ENCODE peak calls at places on chromosome 11, in nine cellular contexts. One of them, this sample, is unnamed.

GRCh38 chr11:109062445-109062844 is 359.5 kb upstream of the C11orf87 start:
- DNase-seq in activated T-helper 9 cell treated with anti-CD3 and anti-CD28 coated beads, Interleukin-2, amount 50 U/mL, for 16 hours: no peak
- DNase-seq in smooth muscle cell of the brain vasculature: peak
- DNase-seq in NCI-H1092: no peak
- DNase-seq in activated naive CD8-positive, alpha-beta T cell treated with anti-CD3 and anti-CD28 coated beads for 36 hours: no peak
- DNase-seq in NCI-H774: no peak
- DNase-seq in neural progenitor cell: no peak
- DNase-seq in suprapubic skin: no peak
- DNase-seq in anterior cingulate cortex: no peak
- DNase-seq in this sample: no peak

GRCh38 chr11:93212094-93212493 is 14.3 kb upstream of the SLC36A4 start:
- DNase-seq in activated naive CD8-positive, alpha-beta T cell treated with anti-CD3 and anti-CD28 coated beads for 36 hours: no peak
- DNase-seq in suprapubic skin: no peak
- DNase-seq in activated T-helper 9 cell treated with anti-CD3 and anti-CD28 coated beads, Interleukin-2, amount 50 U/mL, for 16 hours: no peak
- DNase-seq in NCI-H1092: no peak
- DNase-seq in neural progenitor cell: no peak
- DNase-seq in NCI-H774: no peak
- DNase-seq in anterior cingulate cortex: no peak
- DNase-seq in smooth muscle cell of the brain vasculature: no peak
- DNase-seq in this sample: no peak

GRCh38 chr11:32154275-32154674 is 63.4 kb downstream of the RCN1 start:
- DNase-seq in neural progenitor cell: no peak
- DNase-seq in suprapubic skin: no peak
- DNase-seq in NCI-H774: no peak
- DNase-seq in smooth muscle cell of the brain vasculature: no peak
- DNase-seq in anterior cingulate cortex: no peak
- DNase-seq in activated T-helper 9 cell treated with anti-CD3 and anti-CD28 coated beads, Interleukin-2, amount 50 U/mL, for 16 hours: no peak
- DNase-seq in activated naive CD8-positive, alpha-beta T cell treated with anti-CD3 and anti-CD28 coated beads for 36 hours: no peak
- DNase-seq in NCI-H1092: no peak
- DNase-seq in this sample: no peak

GRCh38 chr11:2699531-2700414 is at the start of gene KCNQ1OT1:
- DNase-seq in suprapubic skin: peak
- DNase-seq in NCI-H774: peak
- DNase-seq in smooth muscle cell of the brain vasculature: peak
- DNase-seq in activated T-helper 9 cell treated with anti-CD3 and anti-CD28 coated beads, Interleukin-2, amount 50 U/mL, for 16 hours: peak
- DNase-seq in activated naive CD8-positive, alpha-beta T cell treated with anti-CD3 and anti-CD28 coated beads for 36 hours: peak
- DNase-seq in NCI-H1092: peak
- DNase-seq in neural progenitor cell: peak
- DNase-seq in anterior cingulate cortex: peak
- DNase-seq in this sample: peak

GRCh38 chr11:79159657-79160450 is 281.0 kb downstream of the TENM4 start:
- DNase-seq in neural progenitor cell: no peak
- DNase-seq in NCI-H1092: no peak
- DNase-seq in suprapubic skin: no peak
- DNase-seq in activated T-helper 9 cell treated with anti-CD3 and anti-CD28 coated beads, Interleukin-2, amount 50 U/mL, for 16 hours: no peak
- DNase-seq in anterior cingulate cortex: no peak
- DNase-seq in NCI-H774: no peak
- DNase-seq in activated naive CD8-positive, alpha-beta T cell treated with anti-CD3 and anti-CD28 coated beads for 36 hours: no peak
- DNase-seq in smooth muscle cell of the brain vasculature: no peak
- DNase-seq in this sample: no peak

GRCh38 chr11:16912607-16913006 is 101.6 kb downstream of the PLEKHA7 start:
- DNase-seq in NCI-H1092: peak
- DNase-seq in activated T-helper 9 cell treated with anti-CD3 and anti-CD28 coated beads, Interleukin-2, amount 50 U/mL, for 16 hours: no peak
- DNase-seq in smooth muscle cell of the brain vasculature: no peak
- DNase-seq in anterior cingulate cortex: no peak
- DNase-seq in NCI-H774: no peak
- DNase-seq in activated naive CD8-positive, alpha-beta T cell treated with anti-CD3 and anti-CD28 coated beads for 36 hours: no peak
- DNase-seq in suprapubic skin: no peak
- DNase-seq in neural progenitor cell: no peak
- DNase-seq in this sample: no peak

GRCh38 chr11:46246514-46246913 is 30.9 kb upstream of the CREB3L1 start:
- DNase-seq in suprapubic skin: no peak
- DNase-seq in neural progenitor cell: no peak
- DNase-seq in anterior cingulate cortex: no peak
- DNase-seq in NCI-H774: no peak
- DNase-seq in activated T-helper 9 cell treated with anti-CD3 and anti-CD28 coated beads, Interleukin-2, amount 50 U/mL, for 16 hours: no peak
- DNase-seq in activated naive CD8-positive, alpha-beta T cell treated with anti-CD3 and anti-CD28 coated beads for 36 hours: no peak
- DNase-seq in smooth muscle cell of the brain vasculature: no peak
- DNase-seq in NCI-H1092: no peak
- DNase-seq in this sample: no peak

GRCh38 chr11:109859325-109859724 is 233.9 kb upstream of the ZC3H12C start:
- DNase-seq in suprapubic skin: no peak
- DNase-seq in neural progenitor cell: no peak
- DNase-seq in smooth muscle cell of the brain vasculature: no peak
- DNase-seq in NCI-H1092: no peak
- DNase-seq in activated naive CD8-positive, alpha-beta T cell treated with anti-CD3 and anti-CD28 coated beads for 36 hours: no peak
- DNase-seq in activated T-helper 9 cell treated with anti-CD3 and anti-CD28 coated beads, Interleukin-2, amount 50 U/mL, for 16 hours: no peak
- DNase-seq in NCI-H774: no peak
- DNase-seq in anterior cingulate cortex: no peak
- DNase-seq in this sample: no peak

GRCh38 chr11:125407046-125407445 is 89.0 kb downstream of the FEZ1 start:
- DNase-seq in smooth muscle cell of the brain vasculature: no peak
- DNase-seq in NCI-H774: no peak
- DNase-seq in activated T-helper 9 cell treated with anti-CD3 and anti-CD28 coated beads, Interleukin-2, amount 50 U/mL, for 16 hours: no peak
- DNase-seq in NCI-H1092: no peak
- DNase-seq in neural progenitor cell: no peak
- DNase-seq in anterior cingulate cortex: no peak
- DNase-seq in suprapubic skin: no peak
- DNase-seq in activated naive CD8-positive, alpha-beta T cell treated with anti-CD3 and anti-CD28 coated beads for 36 hours: no peak
- DNase-seq in this sample: no peak

GRCh38 chr11:8011981-8012444 is 24.9 kb downstream of the EIF3F start:
- DNase-seq in neural progenitor cell: no peak
- DNase-seq in smooth muscle cell of the brain vasculature: no peak
- DNase-seq in suprapubic skin: peak
- DNase-seq in anterior cingulate cortex: no peak
- DNase-seq in activated naive CD8-positive, alpha-beta T cell treated with anti-CD3 and anti-CD28 coated beads for 36 hours: no peak
- DNase-seq in NCI-H1092: no peak
- DNase-seq in NCI-H774: no peak
- DNase-seq in activated T-helper 9 cell treated with anti-CD3 and anti-CD28 coated beads, Interleukin-2, amount 50 U/mL, for 16 hours: no peak
- DNase-seq in this sample: no peak

GRCh38 chr11:44944853-44945235 is 5.8 kb downstream of the TP53I11 start:
- DNase-seq in neural progenitor cell: peak
- DNase-seq in activated T-helper 9 cell treated with anti-CD3 and anti-CD28 coated beads, Interleukin-2, amount 50 U/mL, for 16 hours: no peak
- DNase-seq in activated naive CD8-positive, alpha-beta T cell treated with anti-CD3 and anti-CD28 coated beads for 36 hours: no peak
- DNase-seq in suprapubic skin: no peak
- DNase-seq in anterior cingulate cortex: no peak
- DNase-seq in smooth muscle cell of the brain vasculature: no peak
- DNase-seq in NCI-H774: no peak
- DNase-seq in NCI-H1092: no peak
- DNase-seq in this sample: no peak

GRCh38 chr11:32821517-32821916 is 8.2 kb upstream of the PRRG4 start:
- DNase-seq in smooth muscle cell of the brain vasculature: no peak
- DNase-seq in anterior cingulate cortex: no peak
- DNase-seq in NCI-H774: no peak
- DNase-seq in suprapubic skin: no peak
- DNase-seq in activated naive CD8-positive, alpha-beta T cell treated with anti-CD3 and anti-CD28 coated beads for 36 hours: no peak
- DNase-seq in activated T-helper 9 cell treated with anti-CD3 and anti-CD28 coated beads, Interleukin-2, amount 50 U/mL, for 16 hours: no peak
- DNase-seq in NCI-H1092: no peak
- DNase-seq in neural progenitor cell: no peak
- DNase-seq in this sample: no peak

GRCh38 chr11:79371152-79371551 is 69.7 kb downstream of the TENM4 start:
- DNase-seq in NCI-H774: no peak
- DNase-seq in activated T-helper 9 cell treated with anti-CD3 and anti-CD28 coated beads, Interleukin-2, amount 50 U/mL, for 16 hours: no peak
- DNase-seq in anterior cingulate cortex: no peak
- DNase-seq in activated naive CD8-positive, alpha-beta T cell treated with anti-CD3 and anti-CD28 coated beads for 36 hours: no peak
- DNase-seq in NCI-H1092: no peak
- DNase-seq in smooth muscle cell of the brain vasculature: no peak
- DNase-seq in neural progenitor cell: no peak
- DNase-seq in suprapubic skin: no peak
- DNase-seq in this sample: no peak

GRCh38 chr11:70090989-70091388 is 12.9 kb downstream of the ANO1 start:
- DNase-seq in activated T-helper 9 cell treated with anti-CD3 and anti-CD28 coated beads, Interleukin-2, amount 50 U/mL, for 16 hours: no peak
- DNase-seq in activated naive CD8-positive, alpha-beta T cell treated with anti-CD3 and anti-CD28 coated beads for 36 hours: no peak
- DNase-seq in NCI-H1092: peak
- DNase-seq in smooth muscle cell of the brain vasculature: no peak
- DNase-seq in NCI-H774: no peak
- DNase-seq in suprapubic skin: no peak
- DNase-seq in neural progenitor cell: no peak
- DNase-seq in anterior cingulate cortex: peak
- DNase-seq in this sample: no peak

GRCh38 chr11:34632105-34632780 is 11.3 kb downstream of the EHF start:
- DNase-seq in anterior cingulate cortex: peak
- DNase-seq in suprapubic skin: no peak
- DNase-seq in activated naive CD8-positive, alpha-beta T cell treated with anti-CD3 and anti-CD28 coated beads for 36 hours: no peak
- DNase-seq in activated T-helper 9 cell treated with anti-CD3 and anti-CD28 coated beads, Interleukin-2, amount 50 U/mL, for 16 hours: no peak
- DNase-seq in NCI-H1092: peak
- DNase-seq in NCI-H774: peak
- DNase-seq in smooth muscle cell of the brain vasculature: no peak
- DNase-seq in neural progenitor cell: peak
- DNase-seq in this sample: no peak

GRCh38 chr11:117625237-117625636 is 171.8 kb downstream of the DSCAML1 start:
- DNase-seq in activated T-helper 9 cell treated with anti-CD3 and anti-CD28 coated beads, Interleukin-2, amount 50 U/mL, for 16 hours: no peak
- DNase-seq in neural progenitor cell: no peak
- DNase-seq in NCI-H1092: no peak
- DNase-seq in suprapubic skin: no peak
- DNase-seq in anterior cingulate cortex: no peak
- DNase-seq in activated naive CD8-positive, alpha-beta T cell treated with anti-CD3 and anti-CD28 coated beads for 36 hours: no peak
- DNase-seq in smooth muscle cell of the brain vasculature: no peak
- DNase-seq in NCI-H774: no peak
- DNase-seq in this sample: no peak

GRCh38 chr11:118785362-118785761 is 5.6 kb downstream of the DDX6 start:
- DNase-seq in anterior cingulate cortex: no peak
- DNase-seq in activated T-helper 9 cell treated with anti-CD3 and anti-CD28 coated beads, Interleukin-2, amount 50 U/mL, for 16 hours: no peak
- DNase-seq in smooth muscle cell of the brain vasculature: no peak
- DNase-seq in suprapubic skin: no peak
- DNase-seq in activated naive CD8-positive, alpha-beta T cell treated with anti-CD3 and anti-CD28 coated beads for 36 hours: no peak
- DNase-seq in NCI-H1092: no peak
- DNase-seq in NCI-H774: no peak
- DNase-seq in neural progenitor cell: no peak
- DNase-seq in this sample: no peak

GRCh38 chr11:62489204-62489603 is 57.4 kb downstream of the AHNAK start:
- DNase-seq in NCI-H774: no peak
- DNase-seq in anterior cingulate cortex: no peak
- DNase-seq in activated naive CD8-positive, alpha-beta T cell treated with anti-CD3 and anti-CD28 coated beads for 36 hours: no peak
- DNase-seq in suprapubic skin: no peak
- DNase-seq in NCI-H1092: no peak
- DNase-seq in activated T-helper 9 cell treated with anti-CD3 and anti-CD28 coated beads, Interleukin-2, amount 50 U/mL, for 16 hours: no peak
- DNase-seq in neural progenitor cell: no peak
- DNase-seq in smooth muscle cell of the brain vasculature: no peak
- DNase-seq in this sample: no peak

GRCh38 chr11:131749100-131749499 is 378.7 kb downstream of the NTM start:
- DNase-seq in activated T-helper 9 cell treated with anti-CD3 and anti-CD28 coated beads, Interleukin-2, amount 50 U/mL, for 16 hours: no peak
- DNase-seq in NCI-H1092: no peak
- DNase-seq in suprapubic skin: no peak
- DNase-seq in smooth muscle cell of the brain vasculature: no peak
- DNase-seq in NCI-H774: no peak
- DNase-seq in neural progenitor cell: no peak
- DNase-seq in activated naive CD8-positive, alpha-beta T cell treated with anti-CD3 and anti-CD28 coated beads for 36 hours: no peak
- DNase-seq in anterior cingulate cortex: no peak
- DNase-seq in this sample: no peak

GRCh38 chr11:134640971-134641968 is 229.2 kb upstream of the B3GAT1 start:
- DNase-seq in suprapubic skin: no peak
- DNase-seq in neural progenitor cell: no peak
- DNase-seq in activated naive CD8-positive, alpha-beta T cell treated with anti-CD3 and anti-CD28 coated beads for 36 hours: no peak
- DNase-seq in NCI-H1092: no peak
- DNase-seq in smooth muscle cell of the brain vasculature: no peak
- DNase-seq in NCI-H774: no peak
- DNase-seq in anterior cingulate cortex: no peak
- DNase-seq in activated T-helper 9 cell treated with anti-CD3 and anti-CD28 coated beads, Interleukin-2, amount 50 U/mL, for 16 hours: no peak
- DNase-seq in this sample: no peak

GRCh38 chr11:33197915-33198727 is 36.8 kb upstream of the CSTF3 start:
- DNase-seq in NCI-H1092: no peak
- DNase-seq in suprapubic skin: no peak
- DNase-seq in smooth muscle cell of the brain vasculature: no peak
- DNase-seq in activated T-helper 9 cell treated with anti-CD3 and anti-CD28 coated beads, Interleukin-2, amount 50 U/mL, for 16 hours: no peak
- DNase-seq in activated naive CD8-positive, alpha-beta T cell treated with anti-CD3 and anti-CD28 coated beads for 36 hours: no peak
- DNase-seq in neural progenitor cell: no peak
- DNase-seq in NCI-H774: no peak
- DNase-seq in anterior cingulate cortex: no peak
- DNase-seq in this sample: no peak

GRCh38 chr11:43327987-43328386 is 16.2 kb downstream of the API5 start:
- DNase-seq in smooth muscle cell of the brain vasculature: peak
- DNase-seq in NCI-H1092: no peak
- DNase-seq in activated T-helper 9 cell treated with anti-CD3 and anti-CD28 coated beads, Interleukin-2, amount 50 U/mL, for 16 hours: no peak
- DNase-seq in suprapubic skin: no peak
- DNase-seq in anterior cingulate cortex: no peak
- DNase-seq in neural progenitor cell: no peak
- DNase-seq in activated naive CD8-positive, alpha-beta T cell treated with anti-CD3 and anti-CD28 coated beads for 36 hours: no peak
- DNase-seq in NCI-H774: no peak
- DNase-seq in this sample: no peak

GRCh38 chr11:87142594-87142993 is 104.9 kb downstream of the TMEM135 start:
- DNase-seq in suprapubic skin: no peak
- DNase-seq in activated T-helper 9 cell treated with anti-CD3 and anti-CD28 coated beads, Interleukin-2, amount 50 U/mL, for 16 hours: no peak
- DNase-seq in NCI-H774: no peak
- DNase-seq in smooth muscle cell of the brain vasculature: no peak
- DNase-seq in NCI-H1092: no peak
- DNase-seq in anterior cingulate cortex: no peak
- DNase-seq in neural progenitor cell: no peak
- DNase-seq in activated naive CD8-positive, alpha-beta T cell treated with anti-CD3 and anti-CD28 coated beads for 36 hours: no peak
- DNase-seq in this sample: no peak

GRCh38 chr11:33996498-33997454 is 54.8 kb upstream of the CAPRIN1 start:
- DNase-seq in smooth muscle cell of the brain vasculature: peak
- DNase-seq in activated T-helper 9 cell treated with anti-CD3 and anti-CD28 coated beads, Interleukin-2, amount 50 U/mL, for 16 hours: peak
- DNase-seq in anterior cingulate cortex: peak
- DNase-seq in neural progenitor cell: peak
- DNase-seq in activated naive CD8-positive, alpha-beta T cell treated with anti-CD3 and anti-CD28 coated beads for 36 hours: peak
- DNase-seq in suprapubic skin: no peak
- DNase-seq in NCI-H774: peak
- DNase-seq in NCI-H1092: peak
- DNase-seq in this sample: peak

GRCh38 chr11:114782650-114783310 is 104.5 kb downstream of the NXPE2 start:
- DNase-seq in anterior cingulate cortex: no peak
- DNase-seq in suprapubic skin: no peak
- DNase-seq in activated naive CD8-positive, alpha-beta T cell treated with anti-CD3 and anti-CD28 coated beads for 36 hours: no peak
- DNase-seq in smooth muscle cell of the brain vasculature: no peak
- DNase-seq in neural progenitor cell: no peak
- DNase-seq in NCI-H1092: no peak
- DNase-seq in NCI-H774: no peak
- DNase-seq in activated T-helper 9 cell treated with anti-CD3 and anti-CD28 coated beads, Interleukin-2, amount 50 U/mL, for 16 hours: no peak
- DNase-seq in this sample: no peak

GRCh38 chr11:30533445-30533947 is 52.7 kb downstream of the MPPED2 start:
- DNase-seq in neural progenitor cell: no peak
- DNase-seq in anterior cingulate cortex: no peak
- DNase-seq in NCI-H1092: no peak
- DNase-seq in activated T-helper 9 cell treated with anti-CD3 and anti-CD28 coated beads, Interleukin-2, amount 50 U/mL, for 16 hours: no peak
- DNase-seq in NCI-H774: no peak
- DNase-seq in smooth muscle cell of the brain vasculature: no peak
- DNase-seq in activated naive CD8-positive, alpha-beta T cell treated with anti-CD3 and anti-CD28 coated beads for 36 hours: no peak
- DNase-seq in suprapubic skin: no peak
- DNase-seq in this sample: no peak

GRCh38 chr11:77140231-77140959 is 12.3 kb downstream of the MYO7A start:
- DNase-seq in neural progenitor cell: peak
- DNase-seq in anterior cingulate cortex: no peak
- DNase-seq in activated T-helper 9 cell treated with anti-CD3 and anti-CD28 coated beads, Interleukin-2, amount 50 U/mL, for 16 hours: no peak
- DNase-seq in suprapubic skin: no peak
- DNase-seq in activated naive CD8-positive, alpha-beta T cell treated with anti-CD3 and anti-CD28 coated beads for 36 hours: no peak
- DNase-seq in NCI-H1092: no peak
- DNase-seq in NCI-H774: no peak
- DNase-seq in smooth muscle cell of the brain vasculature: no peak
- DNase-seq in this sample: no peak

GRCh38 chr11:95279921-95280861 is 49.2 kb upstream of the SESN3 start:
- DNase-seq in neural progenitor cell: no peak
- DNase-seq in NCI-H774: no peak
- DNase-seq in NCI-H1092: no peak
- DNase-seq in anterior cingulate cortex: peak
- DNase-seq in suprapubic skin: no peak
- DNase-seq in activated T-helper 9 cell treated with anti-CD3 and anti-CD28 coated beads, Interleukin-2, amount 50 U/mL, for 16 hours: no peak
- DNase-seq in smooth muscle cell of the brain vasculature: no peak
- DNase-seq in activated naive CD8-positive, alpha-beta T cell treated with anti-CD3 and anti-CD28 coated beads for 36 hours: no peak
- DNase-seq in this sample: peak

GRCh38 chr11:75534291-75535038 is 8.7 kb upstream of the GDPD5 start:
- DNase-seq in NCI-H774: no peak
- DNase-seq in activated T-helper 9 cell treated with anti-CD3 and anti-CD28 coated beads, Interleukin-2, amount 50 U/mL, for 16 hours: no peak
- DNase-seq in suprapubic skin: no peak
- DNase-seq in neural progenitor cell: no peak
- DNase-seq in smooth muscle cell of the brain vasculature: no peak
- DNase-seq in anterior cingulate cortex: no peak
- DNase-seq in NCI-H1092: no peak
- DNase-seq in activated naive CD8-positive, alpha-beta T cell treated with anti-CD3 and anti-CD28 coated beads for 36 hours: no peak
- DNase-seq in this sample: no peak

GRCh38 chr11:58900479-58901420 is 38.5 kb upstream of the GLYATL1 start:
- DNase-seq in suprapubic skin: no peak
- DNase-seq in activated naive CD8-positive, alpha-beta T cell treated with anti-CD3 and anti-CD28 coated beads for 36 hours: peak
- DNase-seq in neural progenitor cell: peak
- DNase-seq in activated T-helper 9 cell treated with anti-CD3 and anti-CD28 coated beads, Interleukin-2, amount 50 U/mL, for 16 hours: no peak
- DNase-seq in NCI-H1092: no peak
- DNase-seq in NCI-H774: no peak
- DNase-seq in anterior cingulate cortex: peak
- DNase-seq in smooth muscle cell of the brain vasculature: peak
- DNase-seq in this sample: peak

GRCh38 chr11:68354181-68354872 is 41.9 kb downstream of the LRP5 start:
- DNase-seq in activated T-helper 9 cell treated with anti-CD3 and anti-CD28 coated beads, Interleukin-2, amount 50 U/mL, for 16 hours: no peak
- DNase-seq in smooth muscle cell of the brain vasculature: peak
- DNase-seq in NCI-H1092: no peak
- DNase-seq in activated naive CD8-positive, alpha-beta T cell treated with anti-CD3 and anti-CD28 coated beads for 36 hours: no peak
- DNase-seq in suprapubic skin: peak
- DNase-seq in NCI-H774: no peak
- DNase-seq in anterior cingulate cortex: no peak
- DNase-seq in neural progenitor cell: no peak
- DNase-seq in this sample: no peak

This sample was measured in GM10248.